ENCODE peak calls at places on chromosomes 11 and 22, in five cellular contexts. G, W, F, Z and R are unnamed samples. For H3K9me3 and H3K4me1, the result is how much of the 10 kb centered on the place peaks cover.

GRCh38 chr11:33575311-33575710 is 125.3 kb downstream of the C11orf91 start:
- DNase-seq in G (no peak), W (no peak), F (no peak), Z (peak), R (no peak)

GRCh38 chr11:87712802-87713202 is 462.4 kb downstream of the RAB38 start:
- DNase-seq in G (no peak), W (no peak), F (no peak), Z (no peak), R (no peak)

GRCh38 chr11:119684361-119685072 is 44.5 kb downstream of the NECTIN1 start:
- DNase-seq in G (peak), W (peak), F (peak), Z (peak), R (no peak)

GRCh38 chr11:31005202-31005601 is 364.3 kb downstream of the DCDC1 start:
- DNase-seq in G (no peak), W (no peak), F (no peak), Z (peak), R (no peak)

GRCh38 chr11:11842426-11843008 is 745 bp downstream of the USP47 start:
- DNase-seq in G (peak), W (peak), F (peak), Z (peak), R (peak)

GRCh38 chr11:33944345-33944692 is 52.4 kb upstream of the LMO2 start:
- DNase-seq in G (no peak), W (no peak), F (no peak), Z (no peak), R (no peak)

GRCh38 chr11:115920087-115920461 is 415.9 kb upstream of the CADM1 start:
- DNase-seq in G (no peak), W (peak), F (no peak), Z (no peak), R (no peak)

GRCh38 chr11:130181295-130182272 is 22.0 kb downstream of the ST14 start:
- DNase-seq in G (peak), W (peak), F (peak), Z (peak), R (no peak)

GRCh38 chr11:72391638-72392423 is 42.5 kb downstream of the CLPB start:
- DNase-seq in G (no peak), W (no peak), F (peak), Z (no peak), R (no peak)

GRCh38 chr22:44483878-44484277 is 14.2 kb downstream of the RTL6 start:
- DNase-seq in G (no peak), W (peak), F (no peak), Z (no peak), R (no peak)

GRCh38 chr22:19122752-19123492 is 710 bp upstream of the DGCR2 start:
- DNase-seq in G (peak), W (peak), F (no peak), Z (no peak), R (no peak)

GRCh38 chr11:96098511-96099241 is 174.8 kb upstream of the MTMR2 start:
- DNase-seq in G (peak), W (peak), F (peak), Z (no peak), R (no peak)

GRCh38 chr11:77020751-77021150 is 13.4 kb upstream of the B3GNT6 start:
- DNase-seq in G (no peak), W (no peak), F (no peak), Z (no peak), R (no peak)

GRCh38 chr11:125465254-125465653 is 30.8 kb downstream of the FEZ1 start:
- DNase-seq in G (no peak), W (no peak), F (no peak), Z (no peak), R (peak)

GRCh38 chr11:25066706-25067105 is 569.9 kb downstream of the LUZP2 start:
- DNase-seq in G (no peak), W (no peak), F (no peak), Z (peak), R (no peak)

GRCh38 chr11:65445101-65445603 is 22.6 kb downstream of the NEAT1 start:
- DNase-seq in G (peak), W (no peak), F (no peak), Z (no peak), R (no peak)

GRCh38 chr11:70575396-70576060 is 177.2 kb downstream of the CTTN start:
- DNase-seq in G (no peak), W (no peak), F (peak), Z (no peak), R (no peak)

GRCh38 chr11:123797065-123797940 is 8.8 kb downstream of the OR6M1 start:
- DNase-seq in G (no peak), W (no peak), F (no peak), Z (no peak), R (no peak)

GRCh38 chr11:79062814-79063762 is 377.7 kb downstream of the TENM4 start:
- DNase-seq in G (peak), W (no peak), F (peak), Z (no peak), R (peak)

GRCh38 chr11:64833509-64833908 is 10.9 kb downstream of the CDC42BPG start:
- DNase-seq in G (no peak), W (no peak), F (no peak), Z (no peak), R (no peak)

GRCh38 chr11:116730241-116730561 is 42.6 kb downstream of the BUD13 start:
- DNase-seq in G (no peak), W (no peak), F (no peak), Z (no peak), R (no peak)

GRCh38 chr11:18527512-18527911 is 770 bp upstream of the TSG101 start:
- DNase-seq in G (peak), W (peak), F (no peak), Z (peak), R (no peak)

GRCh38 chr11:66888282-66888681 is 31.4 kb downstream of the LRFN4 start:
- DNase-seq in G (no peak), W (no peak), F (no peak), Z (no peak), R (no peak)

GRCh38 chr11:12503886-12504285 is 126.5 kb downstream of the PARVA start:
- DNase-seq in G (no peak), W (no peak), F (no peak), Z (no peak), R (no peak)

GRCh38 chr11:128294685-128295079 is 292.7 kb downstream of the ETS1 start:
- DNase-seq in G (peak), W (peak), F (no peak), Z (no peak), R (no peak)

GRCh38 chr11:125315088-125315740 is 150.7 kb downstream of the PKNOX2 start:
- DNase-seq in G (peak), W (peak), F (no peak), Z (no peak), R (no peak)

GRCh38 chr11:35649984-35650383 is 12.6 kb upstream of the TRIM44 start:
- DNase-seq in G (peak), W (peak), F (no peak), Z (no peak), R (no peak)

GRCh38 chr11:73240190-73240781 is 22.2 kb downstream of the P2RY2 start:
- DNase-seq in G (peak), W (peak), F (no peak), Z (no peak), R (peak)

GRCh38 chr11:43222215-43222614 is 89.6 kb upstream of the API5 start:
- DNase-seq in G (peak), W (no peak), F (no peak), Z (no peak), R (no peak)

GRCh38 chr11:14386081-14386480 is 27.1 kb upstream of the RRAS2 start:
- DNase-seq in G (no peak), W (no peak), F (no peak), Z (no peak), R (peak)

GRCh38 chr22:48591286-48592065 is 1236.2 kb downstream of the BRD1 start:
- DNase-seq in G (no peak), W (no peak), F (no peak), Z (no peak), R (no peak)
- H3K9me3 ChIP-seq in G (under half), W (under half), F (under half), Z (under half), R (under half)

GRCh38 chr11:135019343-135019742 is 607.3 kb upstream of the B3GAT1 start:
- DNase-seq in G (no peak), W (no peak), F (no peak), Z (no peak), R (no peak)
- H3K4me1 ChIP-seq in G (under half), W (under half), F (under half), Z (under half), R (under half)

GRCh38 chr22:36493690-36494110 is 12.3 kb upstream of the TXN2 start:
- DNase-seq in G (no peak), W (no peak), F (no peak), Z (peak), R (no peak)

GRCh38 chr22:36497910-36498669 is 8.8 kb downstream of the FOXRED2 start:
- DNase-seq in G (no peak), W (no peak), F (no peak), Z (no peak), R (no peak)
- TF ChIP-seq EZH2 in G (no peak), W (no peak), F (no peak), Z (no peak), R (no peak)

DNA sequence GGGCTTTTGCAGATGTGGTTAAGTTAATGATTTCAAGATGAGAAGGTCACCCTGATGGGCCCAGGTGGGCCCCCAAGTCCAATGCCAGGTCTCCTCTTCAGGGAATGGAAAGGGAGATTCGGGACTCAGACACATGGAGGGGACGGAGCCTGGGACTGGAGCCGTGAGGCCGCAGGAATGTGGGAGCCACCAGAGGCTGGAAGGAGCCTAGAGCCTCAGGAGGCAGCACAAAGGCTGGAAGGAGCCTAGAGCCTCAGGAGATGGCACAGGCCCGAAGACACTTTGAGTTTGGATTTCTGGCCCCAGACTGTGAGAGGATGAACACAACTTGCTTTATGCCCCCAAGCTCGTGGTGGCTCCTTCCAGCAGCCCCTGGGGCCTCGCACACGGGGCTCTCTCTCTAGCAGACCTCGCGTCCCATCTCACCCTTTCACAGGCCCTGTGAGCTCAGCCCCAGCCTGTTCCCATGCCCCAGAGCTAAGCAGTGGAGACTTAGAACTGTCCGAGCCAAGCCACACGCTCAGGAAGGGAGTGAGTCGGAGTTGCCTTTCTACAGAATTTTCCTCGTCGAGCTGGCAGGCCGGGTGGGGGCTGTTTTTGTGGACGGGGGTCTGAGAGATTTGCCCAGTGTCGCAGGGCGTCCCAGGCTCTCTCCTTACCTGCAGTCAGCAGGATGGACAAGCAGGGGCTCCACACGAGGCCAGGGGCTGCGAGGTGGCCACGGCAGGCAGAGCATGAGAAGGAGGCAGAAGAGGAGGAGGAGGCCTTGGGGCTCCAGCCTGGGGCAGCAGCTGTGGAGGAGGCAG is 937.6 kb downstream of the BRD1 start:
- DNase-seq in G (no peak), W (no peak), F (no peak), Z (no peak), R (no peak)
- H3K9me3 ChIP-seq in G (under half), W (under half), F (under half), Z (under half), R (under half)

DNA sequence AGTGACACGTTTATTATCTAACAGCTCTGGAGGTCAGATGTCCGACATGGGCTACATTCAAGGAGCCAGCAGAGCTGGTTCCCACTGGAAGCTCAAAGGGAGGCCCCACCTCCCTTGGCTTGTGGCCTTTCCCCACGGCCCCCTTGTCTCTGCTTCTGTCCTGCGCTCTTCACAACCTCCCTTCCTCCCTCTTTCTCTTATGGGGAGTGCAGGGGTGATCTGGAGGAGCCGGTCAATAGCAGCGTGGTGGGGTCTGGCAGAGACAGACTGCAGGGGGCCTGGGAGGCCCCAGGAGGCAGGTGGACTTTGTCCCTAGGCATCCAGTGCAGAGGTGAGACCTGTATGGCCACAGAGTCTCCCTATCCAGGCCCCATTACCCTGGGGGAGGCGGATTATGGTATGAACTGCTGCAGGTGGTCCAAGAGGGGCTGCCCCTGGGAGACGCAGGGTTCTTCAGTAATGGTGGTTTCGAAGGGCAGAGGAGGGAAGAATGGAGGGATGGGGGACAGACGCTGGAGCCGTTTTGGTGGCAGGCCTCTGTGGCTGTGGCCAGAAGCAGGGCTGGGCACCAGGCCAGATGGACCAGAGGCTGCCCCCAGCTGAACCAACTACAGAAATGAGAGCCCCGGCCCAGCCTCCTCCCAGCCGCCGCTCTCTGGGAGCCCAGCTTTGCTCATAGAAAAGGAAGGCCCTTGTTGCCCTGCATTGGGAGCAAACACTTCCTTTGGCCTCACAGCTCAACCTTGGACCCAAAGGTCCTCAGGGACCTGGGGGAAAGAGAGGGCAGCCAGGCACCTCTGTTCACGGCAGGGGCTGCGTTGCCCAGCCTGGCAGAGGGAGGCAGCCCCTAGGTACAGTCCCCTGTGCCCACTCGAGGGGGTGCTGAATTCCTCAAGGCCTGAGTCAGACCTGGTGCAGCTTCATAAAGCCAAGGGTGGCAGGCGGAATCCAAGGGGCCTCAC is 30.8 kb upstream of the KCNQ1OT1 start:
- DNase-seq in G (no peak), W (no peak), F (peak), Z (no peak), R (no peak)
- H3K4me1 ChIP-seq in G (under half), W (under half), F (half or more), Z (under half), R (under half)

GRCh38 chr22:26170112-26170492 is 840 bp downstream of the SEZ6L start:
- DNase-seq in G (no peak), W (no peak), F (no peak), Z (no peak), R (peak)
- TF ChIP-seq EZH2 in G (peak), W (peak), F (peak), Z (no peak), R (peak)

GRCh38 chr11:6548121-6548520 is 51.0 kb downstream of the DNHD1 start:
- DNase-seq in G (no peak), W (no peak), F (no peak), Z (no peak), R (no peak)
- H3K9me3 ChIP-seq in G (under half), W (under half), F (under half), Z (under half), R (under half)

GRCh38 chr11:75033916-75034315 is 45.2 kb downstream of the NEU3 start:
- DNase-seq in G (no peak), W (no peak), F (no peak), Z (no peak), R (no peak)
- H3K4me1 ChIP-seq in G (under half), W (under half), F (under half), Z (under half), R (under half)

DNA sequence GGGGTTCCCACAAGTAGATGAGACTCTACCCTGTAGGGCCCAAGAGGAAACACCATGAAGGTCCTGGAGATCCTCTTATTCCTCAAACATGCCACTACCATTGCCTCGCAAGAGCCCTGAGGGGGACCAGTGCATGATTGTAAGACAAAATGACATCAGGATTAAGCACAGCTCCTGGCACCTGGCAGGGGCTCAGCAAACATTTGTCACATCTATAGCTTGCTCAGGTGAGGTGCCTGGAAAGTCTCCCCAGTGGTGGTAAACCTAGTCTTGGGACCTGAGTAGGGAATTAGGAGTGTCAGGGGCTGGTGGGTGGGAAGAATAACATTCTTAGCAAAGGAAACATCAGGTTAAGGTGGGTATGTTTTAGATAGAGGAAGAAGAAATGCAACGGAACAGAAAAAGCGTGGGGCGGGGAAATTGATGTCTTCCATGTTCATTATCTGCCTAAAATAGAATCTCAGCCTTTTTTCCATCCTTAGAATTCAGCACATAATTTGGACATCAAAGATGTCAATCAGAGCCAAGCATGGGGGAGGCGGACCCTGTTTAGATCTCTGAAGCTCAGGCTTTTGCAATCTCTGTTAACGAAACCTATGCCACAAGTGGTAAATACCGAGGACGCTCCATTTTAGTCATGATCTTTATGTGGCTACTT is 925 bp downstream of the YPEL1 start:
- DNase-seq in G (peak), W (no peak), F (no peak), Z (peak), R (peak)
- TF ChIP-seq EZH2 in G (no peak), W (no peak), F (no peak), Z (no peak), R (no peak)